ENCODE peak calls at places on chromosomes 2 and 18, in six cellular contexts. P, R, M, O, K and D are unnamed samples.

GRCh38 chr18:45836242-45837215 is 11.1 kb downstream of the SIGLEC15 start:
- DNase-seq in M (no peak), K (no peak), O (peak), R (no peak), P (no peak), D (no peak)

GRCh38 chr2:215773728-215774127 is 239.6 kb downstream of the MREG start:
- DNase-seq in P (peak), R (peak), O (no peak), M (no peak), K (no peak), D (no peak)

GRCh38 chr18:6746386-6746960 is 17.0 kb downstream of the ARHGAP28 start:
- DNase-seq in P (no peak), R (no peak), K (no peak), M (no peak), O (no peak), D (no peak)

GRCh38 chr18:23617412-23618009 is 31.2 kb upstream of the NPC1 start:
- DNase-seq in R (no peak), K (no peak), P (no peak), M (no peak), O (no peak), D (no peak)

GRCh38 chr2:66888246-66888645 is 453.3 kb downstream of the MEIS1 start:
- DNase-seq in M (no peak), P (no peak), O (no peak), K (no peak), R (no peak), D (no peak)

GRCh38 chr2:96156011-96156820 is 11.0 kb upstream of the DUSP2 start:
- DNase-seq in O (no peak), R (no peak), M (no peak), K (no peak), P (no peak), D (no peak)

GRCh38 chr2:200584639-200585038 is 1.2 kb upstream of the AOX1 start:
- DNase-seq in M (no peak), P (no peak), O (no peak), R (no peak), K (no peak), D (no peak)

GRCh38 chr2:152241956-152242355 is 66.4 kb upstream of the STAM2 start:
- DNase-seq in R (no peak), O (no peak), K (no peak), M (no peak), P (no peak), D (no peak)

GRCh38 chr18:47931707-47932103 is 1.2 kb upstream of the SMAD2 start:
- DNase-seq in R (no peak), K (peak), M (no peak), O (peak), P (peak), D (peak)

GRCh38 chr18:49321800-49322461 is 138.5 kb downstream of the DYM start:
- DNase-seq in P (no peak), M (no peak), R (peak), O (no peak), K (no peak), D (no peak)

GRCh38 chr18:74411475-74411874 is 45.6 kb downstream of the DIPK1C start:
- DNase-seq in O (no peak), P (no peak), R (no peak), K (no peak), M (no peak), D (no peak)

GRCh38 chr2:121478996-121479735 is 51.5 kb upstream of the RNU4ATAC start:
- DNase-seq in P (no peak), O (no peak), R (no peak), M (no peak), K (no peak), D (no peak)

GRCh38 chr2:218295029-218295428 is 2.7 kb upstream of the TMBIM1 start:
- DNase-seq in O (no peak), M (no peak), K (no peak), R (no peak), P (no peak), D (no peak)

GRCh38 chr18:68608861-68609465 is 105.9 kb downstream of the TMX3 start:
- DNase-seq in M (no peak), R (no peak), P (no peak), K (no peak), O (no peak), D (no peak)

GRCh38 chr2:39213015-39213414 is 30.8 kb downstream of the CDKL4 start:
- DNase-seq in P (no peak), M (no peak), O (no peak), K (no peak), R (no peak), D (no peak)

GRCh38 chr2:75079575-75079974 is 119.7 kb downstream of the TACR1 start:
- DNase-seq in O (peak), R (no peak), M (no peak), K (no peak), P (no peak), D (no peak)

GRCh38 chr18:6373187-6373586 is 41.5 kb downstream of the L3MBTL4 start:
- DNase-seq in P (no peak), O (no peak), M (no peak), R (no peak), K (no peak), D (no peak)

GRCh38 chr2:215797676-215798075 is 215.7 kb downstream of the MREG start:
- DNase-seq in K (no peak), M (no peak), P (no peak), O (no peak), R (peak), D (no peak)

GRCh38 chr2:181123798-181124217 is 143.4 kb downstream of the UBE2E3 start:
- DNase-seq in M (peak), O (no peak), P (no peak), R (no peak), K (peak), D (peak)

GRCh38 chr2:10835052-10835970 is 22.7 kb upstream of the PDIA6 start:
- DNase-seq in M (peak), K (peak), P (peak), R (peak), O (peak), D (peak)

GRCh38 chr2:218631837-218632236 is 24.1 kb downstream of the PLCD4 start:
- DNase-seq in K (no peak), O (no peak), P (no peak), M (no peak), R (no peak), D (no peak)

GRCh38 chr2:236782938-236783337 is 213.3 kb downstream of the ACKR3 start:
- DNase-seq in M (no peak), K (no peak), P (peak), O (no peak), R (no peak), D (no peak)

GRCh38 chr2:72994282-72994990 is 77.1 kb downstream of the SFXN5 start:
- DNase-seq in P (no peak), K (no peak), R (no peak), O (no peak), M (no peak), D (no peak)

GRCh38 chr2:209532321-209532720 is 108.5 kb downstream of the MAP2 start:
- DNase-seq in O (no peak), M (no peak), P (no peak), K (no peak), R (no peak), D (no peak)

GRCh38 chr2:173963817-173964564 is 1.2 kb downstream of the SP3 start:
- DNase-seq in O (peak), P (peak), M (peak), K (peak), R (peak), D (peak)

GRCh38 chr18:2304378-2305175 is 266.7 kb downstream of the METTL4 start:
- DNase-seq in O (no peak), M (no peak), K (no peak), P (peak), R (no peak), D (no peak)

GRCh38 chr2:211455225-211455841 is 898.9 kb downstream of the CPS1 start:
- DNase-seq in O (peak), K (peak), P (peak), R (peak), M (no peak), D (no peak)

GRCh38 chr2:71947809-71948208 is 199.9 kb downstream of the CYP26B1 start:
- DNase-seq in R (no peak), P (no peak), M (no peak), O (no peak), K (no peak), D (no peak)

GRCh38 chr2:43298496-43298895 is 72.1 kb upstream of the ZFP36L2 start:
- DNase-seq in O (no peak), R (no peak), P (no peak), K (no peak), M (no peak), D (no peak)

GRCh38 chr18:62669225-62669624 is 46.1 kb upstream of the PHLPP1 start:
- DNase-seq in O (no peak), M (no peak), K (no peak), P (no peak), R (no peak), D (no peak)

GRCh38 chr2:167478196-167478595 is 589.9 kb downstream of the XIRP2 start:
- DNase-seq in O (no peak), R (no peak), K (no peak), M (no peak), P (no peak), D (no peak)

GRCh38 chr2:216001612-216002215 is 11.6 kb downstream of the MREG start:
- DNase-seq in O (no peak), M (no peak), K (no peak), R (no peak), P (no peak), D (no peak)

GRCh38 chr18:62715829-62716678 is 713 bp downstream of the PHLPP1 start:
- DNase-seq in K (peak), P (peak), O (peak), M (peak), R (peak), D (peak)